ENCODE peak calls at places on chromosomes 16 and 17, in five cellular contexts. D is mesendoderm, T is IMR-90, B is mesenchymal stem cell, Y is trophoblast cell. G is an unnamed sample.
A peak's percentile ranks its signal among the peaks of the same experiment; 100 is the strongest.

GRCh38 chr17:78624461-78625216 is 47.4 kb upstream of the DNAH17 start:
- DNase-seq in D (no peak), T (no peak), B (no peak), Y (no peak), G (no peak)

GRCh38 chr17:59331929-59332889 is 754 bp downstream of the YPEL2 start:
- DNase-seq in D (peak; percentile 58), T (no peak), B (peak; percentile 34), Y (no peak), G (no peak)

GRCh38 chr17:19362293-19363113 is at the start of gene B9D1:
- DNase-seq in D (peak; percentile 93), T (peak; percentile 89), B (peak; percentile 92), Y (peak; percentile 83), G (peak; percentile 92)

GRCh38 chr17:62724398-62725146 is 83.5 kb downstream of the MARCHF10 start:
- DNase-seq in D (no peak), T (peak; percentile 44), B (no peak), Y (peak; percentile 51), G (peak; percentile 31)

GRCh38 chr17:5011928-5012327 is 14.2 kb downstream of the KIF1C start:
- DNase-seq in D (no peak), T (peak; percentile 72), B (peak; percentile 26), Y (no peak), G (no peak)

GRCh38 chr17:60562421-60562820 is 36.4 kb upstream of the APPBP2 start:
- DNase-seq in D (no peak), T (no peak), B (no peak), Y (no peak), G (no peak)

GRCh38 chr17:17351901-17352781 is 49.0 kb downstream of the NT5M start:
- DNase-seq in D (peak; percentile 24), T (peak; percentile 48), B (peak; percentile 82), Y (no peak), G (peak; percentile 46)

GRCh38 chr17:58527306-58527705 is 12.9 kb upstream of the MTMR4 start:
- DNase-seq in D (no peak), T (no peak), B (no peak), Y (no peak), G (no peak)

GRCh38 chr17:74524751-74525725 is 6.2 kb downstream of the CD300LB start:
- DNase-seq in D (no peak), T (no peak), B (no peak), Y (no peak), G (peak; percentile 18)

GRCh38 chr16:66660422-66661209 is 35.9 kb downstream of the CMTM4 start:
- DNase-seq in D (peak; percentile 81), T (peak; percentile 84), B (peak; percentile 93), Y (peak; percentile 81), G (no peak)

GRCh38 chr17:77315551-77316190 is 174.9 kb downstream of the SEC14L1 start:
- DNase-seq in D (peak; percentile 47), T (no peak), B (peak; percentile 63), Y (no peak), G (no peak)

GRCh38 chr17:36470499-36470898 is 16.0 kb upstream of the ZNHIT3 start:
- DNase-seq in D (no peak), T (no peak), B (no peak), Y (no peak), G (no peak)

GRCh38 chr17:39001703-39002637 is 34.8 kb upstream of the FBXO47 start:
- DNase-seq in D (peak; percentile 63), T (peak; percentile 13), B (peak; percentile 63), Y (peak; percentile 48), G (peak; percentile 71)

GRCh38 chr16:10642964-10643363 is 51.8 kb downstream of the TEKT5 start:
- DNase-seq in D (no peak), T (no peak), B (no peak), Y (no peak), G (no peak)

GRCh38 chr16:87170310-87170709 is 146.9 kb downstream of the C16orf95 start:
- DNase-seq in D (no peak), T (no peak), B (no peak), Y (no peak), G (no peak)

GRCh38 chr16:3509470-3509928 is 8.7 kb downstream of the CLUAP1 start:
- DNase-seq in D (no peak), T (no peak), B (no peak), Y (no peak), G (peak; percentile 5)

DNA sequence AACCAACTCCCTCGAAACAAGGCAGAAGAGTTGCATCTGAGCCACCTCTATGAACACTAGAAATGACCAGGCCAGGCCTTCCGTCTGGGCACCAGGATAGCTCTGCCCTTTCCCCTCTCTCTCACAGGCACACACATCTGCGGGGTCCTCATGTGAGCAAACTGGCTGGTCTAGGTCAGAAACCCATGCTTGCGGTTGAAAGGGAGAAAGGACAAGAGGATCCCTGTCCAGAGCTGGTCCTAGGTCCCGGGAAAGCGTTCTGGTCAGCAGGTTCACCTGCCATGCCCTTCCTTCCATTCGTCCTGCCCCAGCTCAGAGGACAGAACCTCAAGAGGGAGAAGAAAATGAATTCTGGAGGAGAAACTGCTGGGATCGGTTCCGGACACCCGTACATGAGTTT is 2.7 kb downstream of the MNT start:
- DNase-seq in D (no peak), T (no peak), B (no peak), Y (no peak), G (no peak)
- H2BK120ac ChIP-seq in D (no peak overlapping the region), T (peak overlapping the region; percentile 88), B (peak overlapping the region; percentile 99), Y (peak overlapping the region; percentile 48), G (no peak overlapping the region)

GRCh38 chr17:21075739-21076085 is 32.9 kb upstream of the USP22 start:
- DNase-seq in D (no peak), T (no peak), B (no peak), Y (no peak), G (no peak)
- H2BK120ac ChIP-seq in D (no peak overlapping the region), T (no peak overlapping the region), B (no peak overlapping the region), Y (no peak overlapping the region), G (no peak overlapping the region)

DNA sequence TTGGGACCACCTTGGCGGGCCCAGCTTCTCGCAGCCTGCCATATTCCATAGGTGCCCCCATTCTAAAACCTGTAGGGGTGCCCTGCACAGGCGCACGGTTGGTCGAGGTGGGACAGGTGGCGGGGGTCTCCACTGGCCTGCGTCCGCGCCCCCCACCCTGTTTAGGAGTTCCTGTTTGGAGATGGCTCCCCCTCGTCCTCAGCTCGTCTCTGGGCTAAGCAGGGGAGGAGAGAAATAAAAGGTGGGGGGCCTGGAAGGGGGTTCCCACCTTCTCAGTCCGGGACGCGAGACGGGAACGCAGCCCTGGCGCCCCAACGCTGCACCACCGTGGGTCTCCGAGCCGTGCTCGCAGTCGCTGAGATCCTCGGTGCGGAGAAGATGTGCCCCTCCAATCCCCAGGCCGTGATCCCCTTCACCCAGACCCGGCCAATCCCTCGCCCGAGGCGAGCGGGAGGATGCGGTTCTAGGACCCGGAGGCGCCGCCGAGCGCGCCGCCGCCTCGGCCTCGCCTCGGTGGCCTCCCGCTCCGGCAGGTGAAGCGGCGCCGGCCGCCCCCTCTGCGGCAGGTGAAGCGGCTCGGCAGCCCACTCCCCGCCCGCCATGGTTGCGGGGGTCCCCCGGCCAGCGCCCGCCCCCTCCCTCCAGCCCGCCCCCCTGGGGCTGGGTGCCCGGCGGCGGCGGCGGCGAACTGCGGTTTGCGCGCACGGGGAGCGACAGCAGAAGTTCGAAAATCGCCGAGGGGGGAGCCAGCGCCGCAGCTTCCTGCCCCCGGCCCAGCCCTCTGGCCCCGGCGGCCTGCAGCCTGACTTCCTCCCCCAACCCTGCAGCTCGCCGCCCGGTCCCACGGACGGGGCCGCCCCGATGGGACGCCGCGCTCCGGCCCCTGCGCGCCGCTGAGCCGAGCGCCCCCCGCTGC is at the start of gene FMNL1:
- DNase-seq in D (no peak), T (no peak), B (no peak), Y (no peak), G (no peak)
- H2BK120ac ChIP-seq in D (no peak within 1 kb of the TSS), T (no peak within 1 kb of the TSS), B (no peak within 1 kb of the TSS), Y (no peak within 1 kb of the TSS), G (no peak within 1 kb of the TSS)

GRCh38 chr17:81150379-81151038 is 14.8 kb upstream of the PVALEF start:
- DNase-seq in D (no peak), T (no peak), B (no peak), Y (peak; percentile 20), G (no peak)
- H2BK120ac ChIP-seq in D (no peak overlapping the region), T (no peak overlapping the region), B (no peak overlapping the region), Y (no peak overlapping the region), G (no peak overlapping the region)

DNA sequence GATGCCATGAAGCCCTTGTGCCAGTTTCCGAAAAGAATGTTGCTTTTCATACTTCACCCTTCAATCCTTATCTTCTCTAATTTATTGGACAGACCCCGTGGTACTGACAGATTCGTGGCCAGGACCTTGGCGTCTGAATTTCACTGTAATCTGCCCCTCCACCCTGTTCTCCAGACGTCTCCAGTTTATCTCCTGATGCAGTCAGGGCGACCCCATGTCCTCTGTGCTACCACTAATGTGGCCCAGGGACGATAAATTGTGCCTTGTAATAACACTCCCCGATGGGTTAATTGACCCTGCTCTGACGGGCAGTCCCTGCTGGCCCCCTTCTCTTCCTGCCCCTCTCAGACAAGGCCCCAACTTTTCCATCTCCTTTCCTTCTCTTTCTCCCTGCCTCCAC is 138.3 kb upstream of the GSE1 start:
- DNase-seq in D (no peak), T (no peak), B (no peak), Y (no peak), G (no peak)
- H2BK120ac ChIP-seq in D (no peak overlapping the region), T (no peak overlapping the region), B (no peak overlapping the region), Y (peak overlapping the region; percentile 56), G (no peak overlapping the region)

G was measured in H9.